ENCODE peak calls at places on chromosomes 13 and 19, in five cellular contexts. J, V, O, R and Z are unnamed samples. For H3K9me3, the result is how much of the 10 kb centered on the place peaks cover.

GRCh38 chr13:96686286-96686685 is 308.0 kb downstream of the OXGR1 start:
- DNase-seq in J (no peak), V (no peak), O (no peak), R (no peak), Z (no peak)

GRCh38 chr13:74773263-74773662 is 639.1 kb upstream of the KLF12 start:
- DNase-seq in J (no peak), V (no peak), O (no peak), R (no peak), Z (no peak)

GRCh38 chr19:30326076-30326710 is 46.0 kb upstream of the ZNF536 start:
- DNase-seq in J (peak), V (no peak), O (peak), R (no peak), Z (no peak)

GRCh38 chr19:41376241-41376997 is at the start of gene TMEM91:
- DNase-seq in J (peak), V (peak), O (peak), R (no peak), Z (peak)

GRCh38 chr13:20191902-20192469 is 752 bp downstream of the GJB2 start:
- DNase-seq in J (peak), V (no peak), O (no peak), R (no peak), Z (no peak)

GRCh38 chr13:113448885-113449692 is 4.2 kb downstream of the ADPRHL1 start:
- DNase-seq in J (peak), V (peak), O (peak), R (peak), Z (peak)

GRCh38 chr19:46133101-46133627 is 8.7 kb upstream of the IGFL3 start:
- DNase-seq in J (no peak), V (no peak), O (no peak), R (no peak), Z (no peak)

GRCh38 chr19:54415901-54416621 is 797 bp downstream of the TTYH1 start:
- DNase-seq in J (no peak), V (no peak), O (no peak), R (no peak), Z (no peak)

GRCh38 chr19:2495130-2495641 is 19.3 kb downstream of the GADD45B start:
- DNase-seq in J (peak), V (peak), O (peak), R (no peak), Z (peak)

GRCh38 chr13:59468396-59468795 is 695.3 kb downstream of the DIAPH3 start:
- DNase-seq in J (no peak), V (no peak), O (no peak), R (no peak), Z (no peak)

GRCh38 chr13:26247608-26248007 is 6.3 kb upstream of the CDK8 start:
- DNase-seq in J (no peak), V (no peak), O (no peak), R (no peak), Z (no peak)

GRCh38 chr13:107271226-107271625 is 703.3 kb upstream of the ARGLU1 start:
- DNase-seq in J (no peak), V (no peak), O (no peak), R (no peak), Z (no peak)

GRCh38 chr19:44947041-44947581 is 1.3 kb downstream of the APOC2 start:
- DNase-seq in J (no peak), V (no peak), O (no peak), R (no peak), Z (no peak)

GRCh38 chr13:75687145-75687763 is 51.1 kb downstream of the LMO7 start:
- DNase-seq in J (no peak), V (no peak), O (no peak), R (no peak), Z (no peak)

GRCh38 chr13:97692628-97693027 is 258.7 kb downstream of the RAP2A start:
- DNase-seq in J (no peak), V (no peak), O (no peak), R (no peak), Z (no peak)

GRCh38 chr19:29509456-29509855 is 16.3 kb upstream of the VSTM2B start:
- DNase-seq in J (no peak), V (no peak), O (peak), R (no peak), Z (peak)

GRCh38 chr19:18940791-18941627 is at the start of gene HOMER3:
- DNase-seq in J (peak), V (peak), O (peak), R (peak), Z (peak)

GRCh38 chr19:36203293-36203692 is 11.2 kb downstream of the ZNF565 start:
- DNase-seq in J (no peak), V (no peak), O (no peak), R (no peak), Z (no peak)

GRCh38 chr19:7743425-7743841 is 3.9 kb downstream of the CD209 start:
- DNase-seq in J (no peak), V (no peak), O (no peak), R (no peak), Z (no peak)

GRCh38 chr13:44309771-44310767 is 63.6 kb upstream of the SERP2 start:
- DNase-seq in J (no peak), V (peak), O (peak), R (no peak), Z (no peak)

DNA sequence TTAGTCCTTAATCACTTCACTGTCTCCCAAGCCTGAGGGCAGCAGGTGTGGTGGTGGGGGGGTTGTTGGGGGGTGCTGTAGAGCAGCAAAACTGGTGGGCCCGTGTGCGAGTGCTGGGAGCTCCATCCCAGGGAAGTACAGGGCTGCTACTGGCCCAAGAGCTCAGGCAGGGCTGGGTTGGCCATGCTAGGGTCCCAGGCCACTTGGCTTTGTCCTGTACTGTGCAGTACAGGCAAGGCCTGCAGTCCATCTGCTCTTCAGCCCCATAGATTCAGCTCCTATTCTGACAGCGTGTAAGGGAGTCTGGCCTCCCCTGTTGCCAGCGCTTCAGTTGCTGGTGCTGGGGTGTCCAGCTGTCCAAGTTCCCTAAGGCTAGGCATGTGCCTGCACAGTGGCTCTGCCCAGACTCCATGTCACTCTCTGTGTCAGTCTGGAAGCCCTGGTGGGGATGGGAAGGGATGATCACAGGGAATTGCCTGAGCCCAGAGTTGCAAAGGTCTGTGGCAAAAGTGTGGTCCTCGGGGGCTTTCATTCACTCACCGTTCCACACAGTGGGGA is 1261.7 kb downstream of the EFNB2 start:
- DNase-seq in J (no peak), V (no peak), O (no peak), R (no peak), Z (no peak)
- H3K27ac ChIP-seq in J (no peak), V (no peak), O (no peak), R (no peak), Z (no peak)

DNA sequence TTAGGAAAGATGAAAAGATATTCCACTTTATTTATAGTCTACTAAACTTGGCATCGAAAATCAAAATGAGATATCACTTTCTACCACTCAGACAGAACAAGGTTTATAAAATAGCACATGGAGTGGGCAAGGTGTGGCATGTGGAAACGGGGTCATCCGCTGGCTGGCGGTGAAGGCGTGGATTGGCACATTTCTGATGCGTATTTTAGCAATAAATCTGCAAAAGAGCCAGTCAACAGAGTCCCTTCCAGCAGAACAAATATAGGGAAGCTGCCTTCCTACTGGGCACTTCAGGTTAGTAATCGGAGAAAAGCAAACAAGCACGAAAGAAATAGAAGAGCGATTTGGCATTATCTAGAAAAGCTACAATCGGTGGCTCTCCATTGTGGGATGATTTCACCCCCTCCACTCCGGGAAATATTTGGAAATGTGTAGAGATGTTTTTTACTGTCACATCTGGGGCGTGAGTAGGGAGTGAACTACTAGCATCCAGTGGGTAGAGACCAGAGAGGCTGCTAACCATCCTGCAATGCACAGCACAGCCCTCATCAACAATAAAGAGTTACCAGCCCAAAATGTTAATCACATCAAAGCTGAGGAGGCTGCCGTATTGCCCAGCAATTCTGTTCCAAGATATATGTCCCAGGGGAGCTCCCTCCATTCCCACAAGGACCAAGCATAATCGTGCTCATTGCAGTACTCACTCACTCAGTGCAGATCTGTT is 116.1 kb upstream of the PEG3 start:
- DNase-seq in J (no peak), V (no peak), O (no peak), R (no peak), Z (no peak)
- H3K9me3 ChIP-seq in J (under half), V (under half), O (under half), R (under half), Z (under half)

DNA sequence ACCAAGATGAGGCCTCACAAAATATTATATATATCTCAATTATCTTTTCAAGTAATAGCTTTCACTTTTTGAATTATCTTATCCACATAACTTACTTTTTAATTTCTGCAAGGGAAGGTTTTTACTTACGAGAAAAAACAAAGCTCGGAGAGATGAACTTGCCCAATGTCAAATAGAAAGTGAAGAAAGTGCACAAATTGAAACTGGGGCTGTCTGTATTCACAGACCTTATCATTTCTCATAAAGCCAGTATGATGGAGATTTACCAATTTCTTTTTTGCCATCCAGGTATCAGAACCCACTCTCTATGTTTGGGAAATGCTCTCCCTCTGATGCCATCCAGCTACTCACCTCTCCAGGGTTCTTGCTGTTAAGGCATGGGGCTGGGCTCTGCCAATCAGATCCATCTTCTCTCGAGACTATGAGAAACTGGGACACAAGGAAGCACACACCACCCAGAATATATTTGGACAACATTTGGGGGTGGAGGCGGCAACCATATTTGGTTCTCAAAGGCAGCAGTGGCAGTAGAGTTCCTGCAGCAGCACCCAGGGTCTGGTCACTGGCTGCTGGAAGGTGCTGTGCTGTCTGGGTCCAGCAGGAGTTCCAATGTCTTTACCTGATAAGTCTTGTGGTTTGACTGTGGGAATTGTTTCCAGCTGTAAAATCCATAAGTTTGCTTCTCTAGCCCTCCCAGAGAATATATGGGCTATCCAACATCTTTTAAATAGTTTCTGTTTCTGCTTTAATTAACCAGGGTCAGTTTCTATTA is 45.8 kb upstream of the SCEL start:
- DNase-seq in J (no peak), V (no peak), O (no peak), R (no peak), Z (no peak)
- H3K27ac ChIP-seq in J (no peak), V (no peak), O (no peak), R (no peak), Z (no peak)

DNA sequence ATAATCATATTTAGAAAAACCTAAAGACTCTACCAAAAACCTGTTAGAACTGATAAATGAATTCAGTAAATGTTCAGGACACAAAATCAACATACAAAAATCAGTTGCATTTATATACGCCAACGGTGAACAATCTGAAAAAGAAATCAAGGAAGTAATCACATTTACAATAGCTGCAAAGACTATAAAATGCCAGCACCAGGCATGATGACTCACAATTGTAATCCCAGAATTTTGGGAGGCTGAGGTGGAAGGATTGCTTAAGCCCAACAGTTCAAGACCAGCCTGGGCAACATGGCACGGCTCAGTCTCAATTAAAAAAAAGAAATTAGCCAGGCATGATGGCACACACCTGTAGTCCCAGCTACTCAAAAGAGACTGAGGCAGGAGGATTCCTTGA is 7.0 kb downstream of the ZNF562 start:
- DNase-seq in J (no peak), V (no peak), O (no peak), R (no peak), Z (no peak)
- H3K9me3 ChIP-seq in J (under half), V (under half), O (under half), R (under half), Z (under half)

GRCh38 chr19:4360641-4361151 is 17.3 kb downstream of the MPND start:
- DNase-seq in J (peak), V (no peak), O (no peak), R (no peak), Z (no peak)

GRCh38 chr19:4360081-4360569 is 16.8 kb downstream of the MPND start:
- DNase-seq in J (no peak), V (no peak), O (no peak), R (no peak), Z (no peak)

GRCh38 chr19:4362038-4362828 is 18.9 kb downstream of the MPND start:
- DNase-seq in J (peak), V (no peak), O (no peak), R (no peak), Z (peak)

GRCh38 chr19:4362871-4363545 is 19.6 kb downstream of the MPND start:
- DNase-seq in J (peak), V (no peak), O (no peak), R (no peak), Z (no peak)

GRCh38 chr19:4361152-4362037 is 18.0 kb downstream of the MPND start:
- DNase-seq in J (peak), V (no peak), O (no peak), R (no peak), Z (no peak)
- H3K27ac ChIP-seq in J (no peak), V (no peak), O (no peak), R (no peak), Z (no peak)